ENCODE peak calls at places on chromosomes 11 and 22, in seven cellular contexts. O is ovary, P is spleen, M is gastrocnemius medialis, T is A549, N is adrenal gland, K is IMR-90. H is an unnamed sample.

GRCh38 chr11:74672956-74673895 is 58.0 kb downstream of the CHRDL2 start:
- DNase-seq in O (peak), P (peak), M (peak), T (peak), N (peak), K (peak), H (peak)

GRCh38 chr11:114284021-114284420 is 12.2 kb upstream of the NNMT start:
- DNase-seq in O (no peak), P (peak), M (no peak), T (no peak), N (no peak), K (no peak), H (no peak)

GRCh38 chr11:47327025-47327424 is 25.5 kb downstream of the MYBPC3 start:
- DNase-seq in O (no peak), P (no peak), M (peak), T (no peak), N (no peak), K (no peak), H (no peak)

GRCh38 chr11:8768625-8769333 is 86.2 kb downstream of the RPL27A start:
- DNase-seq in O (no peak), P (no peak), M (no peak), T (no peak), N (peak), K (peak), H (peak)

GRCh38 chr11:83120328-83120727 is 36.6 kb upstream of the PCF11 start:
- DNase-seq in O (no peak), P (no peak), M (no peak), T (no peak), N (no peak), K (peak), H (no peak)

GRCh38 chr11:57964660-57965059 is 59.0 kb upstream of the OR9Q1 start:
- DNase-seq in O (no peak), P (no peak), M (no peak), T (no peak), N (no peak), K (no peak), H (no peak)

GRCh38 chr11:107666911-107667568 is 44.8 kb downstream of the SLN start:
- DNase-seq in O (no peak), P (no peak), M (no peak), T (no peak), N (no peak), K (no peak), H (no peak)

GRCh38 chr11:105838668-105839403 is 183.2 kb downstream of the MSANTD4 start:
- DNase-seq in O (no peak), P (no peak), M (no peak), T (no peak), N (no peak), K (peak), H (no peak)

GRCh38 chr11:92632510-92632909 is 336.9 kb upstream of the MTNR1B start:
- DNase-seq in O (no peak), P (no peak), M (no peak), T (no peak), N (no peak), K (no peak), H (no peak)

GRCh38 chr11:2137202-2138071 is 1.8 kb downstream of the IGF2 start:
- DNase-seq in O (peak), P (no peak), M (peak), T (peak), N (peak), K (peak), H (no peak)

GRCh38 chr11:75592699-75593098 is 30.6 kb downstream of the SERPINH1 start:
- DNase-seq in O (no peak), P (no peak), M (no peak), T (no peak), N (no peak), K (no peak), H (no peak)

GRCh38 chr11:78397398-78397797 is 20.2 kb downstream of the GAB2 start:
- DNase-seq in O (no peak), P (no peak), M (no peak), T (no peak), N (no peak), K (no peak), H (no peak)

GRCh38 chr11:17276236-17277023 is at the start of gene NUCB2:
- DNase-seq in O (peak), P (peak), M (peak), T (peak), N (peak), K (peak), H (peak)

GRCh38 chr11:69429716-69430491 is 51.6 kb upstream of the LINC01488 start:
- DNase-seq in O (no peak), P (peak), M (no peak), T (no peak), N (no peak), K (no peak), H (no peak)

GRCh38 chr11:71498091-71498490 is 29.0 kb upstream of the KRTAP5-7 start:
- DNase-seq in O (no peak), P (peak), M (no peak), T (no peak), N (no peak), K (no peak), H (no peak)

GRCh38 chr11:114059984-114060401 is 482 bp downstream of the ZBTB16 start:
- DNase-seq in O (peak), P (no peak), M (peak), T (no peak), N (peak), K (no peak), H (no peak)

GRCh38 chr22:34760276-34761008 is 305.5 kb upstream of the ISX start:
- DNase-seq in O (no peak), P (no peak), M (no peak), T (no peak), N (no peak), K (no peak), H (no peak)

GRCh38 chr11:37371346-37371970 is 773.4 kb upstream of the RAG2 start:
- DNase-seq in O (no peak), P (no peak), M (no peak), T (no peak), N (no peak), K (no peak), H (no peak)

GRCh38 chr11:1531961-1532586 is 40.0 kb downstream of the DUSP8 start:
- DNase-seq in O (no peak), P (no peak), M (peak), T (no peak), N (peak), K (no peak), H (no peak)

GRCh38 chr11:127042445-127042844 is 41.9 kb upstream of the KIRREL3 start:
- DNase-seq in O (no peak), P (no peak), M (no peak), T (no peak), N (no peak), K (peak), H (no peak)

GRCh38 chr22:50683086-50683993 is 10.7 kb downstream of the SHANK3 start:
- DNase-seq in O (no peak), P (no peak), M (no peak), T (no peak), N (no peak), K (no peak), H (no peak)

GRCh38 chr11:1478544-1478943 is 8.0 kb downstream of the MOB2 start:
- DNase-seq in O (no peak), P (peak), M (peak), T (no peak), N (no peak), K (no peak), H (no peak)

DNA sequence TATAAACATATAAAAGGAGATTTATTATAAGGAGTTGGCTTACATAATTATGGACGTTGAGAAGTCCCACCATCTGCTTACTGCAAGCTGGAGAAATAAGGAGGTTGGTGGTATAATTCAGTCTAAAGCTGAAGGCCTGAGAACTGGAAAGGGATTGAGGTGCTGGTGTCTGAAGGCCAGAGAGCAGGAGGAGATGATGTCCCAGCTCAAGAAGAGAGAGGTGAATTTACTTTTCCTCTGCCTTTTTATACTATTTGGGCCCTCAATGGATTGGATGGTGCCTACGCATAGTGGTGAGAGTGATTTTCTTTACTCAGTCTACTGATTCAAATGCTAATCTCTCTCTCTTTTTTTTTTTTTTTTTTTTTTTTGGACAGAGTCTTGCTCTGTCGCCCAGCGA is 1.3 kb upstream of the ZNF202 start:
- DNase-seq in O (no peak), P (no peak), M (no peak), T (no peak), N (no peak), K (no peak), H (no peak)
- TF ChIP-seq POLR2A in O (no peak), P (no peak), M (no peak), T (no peak), N (no peak), K (no peak), H (no peak)

GRCh38 chr22:24763872-24764485 is 10.5 kb downstream of the PIWIL3 start:
- DNase-seq in O (no peak), P (no peak), M (no peak), T (no peak), N (no peak), K (no peak), H (peak)

GRCh38 chr22:24772493-24773220 is 1.9 kb downstream of the PIWIL3 start:
- DNase-seq in O (no peak), P (no peak), M (no peak), T (peak), N (no peak), K (peak), H (peak)

GRCh38 chr22:24768537-24769374 is 5.8 kb downstream of the PIWIL3 start:
- DNase-seq in O (peak), P (no peak), M (peak), T (peak), N (peak), K (peak), H (peak)
- TF ChIP-seq CTCF in O (peak), P (peak), M (peak), T (peak), N (peak), K (peak), H (no peak)

GRCh38 chr22:30607939-30608338 is 965 bp downstream of the TCN2 start:
- DNase-seq in O (no peak), P (no peak), M (no peak), T (no peak), N (no peak), K (no peak), H (no peak)

GRCh38 chr22:30605449-30606110 is 1.4 kb upstream of the TCN2 start:
- DNase-seq in O (peak), P (no peak), M (peak), T (peak), N (peak), K (peak), H (peak)

GRCh38 chr22:30604723-30605122 is 2.3 kb upstream of the TCN2 start:
- DNase-seq in O (no peak), P (no peak), M (no peak), T (no peak), N (no peak), K (no peak), H (no peak)

GRCh38 chr22:30607300-30607930 is 441 bp downstream of the TCN2 start:
- DNase-seq in O (no peak), P (no peak), M (no peak), T (no peak), N (no peak), K (no peak), H (no peak)

GRCh38 chr22:30606455-30607299 is at the start of gene TCN2:
- DNase-seq in O (peak), P (peak), M (peak), T (peak), N (peak), K (peak), H (peak)
- TF ChIP-seq POLR2A in O (no peak), P (no peak), M (peak), T (no peak), N (no peak), K (no peak), H (no peak)

DNA sequence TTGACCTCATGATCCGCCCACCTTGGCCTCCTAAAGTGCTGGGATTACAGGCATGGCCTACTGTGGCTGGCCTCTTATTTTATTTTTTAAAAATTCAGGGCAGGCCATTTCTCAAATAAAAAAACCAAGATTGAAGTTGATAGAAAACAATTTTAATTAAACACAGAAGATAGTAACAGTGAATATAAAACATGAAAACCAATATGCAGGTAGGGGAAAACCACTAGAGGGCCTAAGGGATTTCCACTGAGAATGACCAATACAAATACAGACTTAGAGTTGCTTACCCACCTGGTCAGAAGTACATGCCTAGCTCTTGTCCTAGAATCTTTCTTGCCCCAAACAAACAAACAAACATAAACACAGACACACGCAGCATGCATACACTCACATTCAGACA is 1.7 kb upstream of the RTCB start:
- DNase-seq in O (no peak), P (no peak), M (no peak), T (peak), N (no peak), K (peak), H (no peak)
- TF ChIP-seq CTCF in O (no peak), P (no peak), M (no peak), T (peak), N (peak), K (peak), H (no peak)

DNA sequence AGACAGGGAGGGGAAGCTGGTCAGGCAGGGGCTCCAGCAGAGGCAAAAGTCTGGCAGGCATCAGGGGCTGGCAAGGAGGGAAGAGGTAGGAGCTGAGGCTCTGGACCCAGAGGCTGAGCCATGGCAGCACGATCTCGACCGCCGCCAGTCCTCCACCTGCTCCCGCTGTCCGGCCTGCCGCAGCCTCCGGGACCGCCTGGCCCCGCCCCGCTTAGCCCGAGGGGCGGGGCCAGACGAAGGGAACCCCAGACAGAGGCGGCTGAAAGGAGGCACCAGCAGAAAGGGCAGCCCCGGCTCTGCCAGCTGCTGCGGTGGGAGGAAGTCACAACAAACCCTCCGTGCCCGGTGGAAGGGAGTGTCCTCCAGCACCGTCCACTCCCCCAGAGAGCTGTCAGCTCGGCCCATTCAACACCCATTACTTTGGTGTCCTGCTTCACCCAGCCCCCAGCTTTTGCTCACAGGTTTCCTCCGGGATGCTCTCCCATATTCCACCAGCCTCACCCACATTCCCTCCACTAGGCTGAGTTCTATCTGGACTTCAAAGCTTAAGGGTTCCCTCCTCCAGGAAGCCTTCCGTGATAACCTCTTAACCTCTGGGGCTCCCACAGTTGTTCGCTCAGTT is at the start of gene MFNG:
- DNase-seq in O (no peak), P (peak), M (peak), T (peak), N (peak), K (peak), H (peak)
- TF ChIP-seq POLR2A in O (no peak), P (peak), M (no peak), T (no peak), N (no peak), K (no peak), H (no peak)

GRCh38 chr11:90341986-90342385 is 119.1 kb upstream of the CHORDC1 start:
- DNase-seq in O (no peak), P (no peak), M (no peak), T (no peak), N (no peak), K (no peak), H (no peak)
- TF ChIP-seq CTCF in O (no peak), P (no peak), M (no peak), T (no peak), N (no peak), K (no peak), H (no peak)

GRCh38 chr11:65382036-65382803 is at the start of gene SLC25A45:
- DNase-seq in O (peak), P (peak), M (peak), T (peak), N (peak), K (peak), H (peak)
- TF ChIP-seq POLR2A in O (peak), P (peak), M (peak), T (no peak), N (peak), K (peak), H (no peak)

GRCh38 chr22:21026783-21027692 is 5.3 kb downstream of the SLC7A4 start:
- DNase-seq in O (peak), P (no peak), M (peak), T (no peak), N (no peak), K (peak), H (no peak)

GRCh38 chr22:21030621-21031544 is 1.5 kb downstream of the SLC7A4 start:
- DNase-seq in O (no peak), P (peak), M (peak), T (no peak), N (no peak), K (no peak), H (no peak)

GRCh38 chr22:21029486-21030025 is 2.8 kb downstream of the SLC7A4 start:
- DNase-seq in O (no peak), P (no peak), M (no peak), T (no peak), N (no peak), K (no peak), H (no peak)

GRCh38 chr22:21030032-21030431 is 2.3 kb downstream of the SLC7A4 start:
- DNase-seq in O (no peak), P (no peak), M (no peak), T (no peak), N (no peak), K (no peak), H (no peak)

GRCh38 chr22:21028277-21029251 is 3.8 kb downstream of the SLC7A4 start:
- DNase-seq in O (no peak), P (no peak), M (no peak), T (no peak), N (no peak), K (no peak), H (no peak)
- TF ChIP-seq CTCF in O (no peak), P (no peak), M (no peak), T (no peak), N (no peak), K (no peak), H (no peak)

GRCh38 chr11:134067486-134067885 is 1.4 kb upstream of the JAM3 start:
- DNase-seq in O (no peak), P (no peak), M (no peak), T (no peak), N (no peak), K (no peak), H (no peak)

GRCh38 chr11:134071306-134071705 is 2.4 kb downstream of the JAM3 start:
- DNase-seq in O (no peak), P (no peak), M (no peak), T (no peak), N (no peak), K (no peak), H (no peak)

GRCh38 chr11:134069996-134070845 is 1.3 kb downstream of the JAM3 start:
- DNase-seq in O (no peak), P (no peak), M (no peak), T (no peak), N (no peak), K (no peak), H (no peak)

GRCh38 chr11:134069426-134069921 is 602 bp downstream of the JAM3 start:
- DNase-seq in O (peak), P (peak), M (no peak), T (no peak), N (no peak), K (peak), H (no peak)

GRCh38 chr11:134068829-134069425 is at the start of gene JAM3:
- DNase-seq in O (peak), P (peak), M (peak), T (peak), N (peak), K (peak), H (peak)
- TF ChIP-seq POLR2A in O (peak), P (no peak), M (peak), T (peak), N (peak), K (peak), H (no peak)

H was measured in lower leg skin.